ENCODE peak calls at places on chromosomes 5 and 9, in five cellular contexts. J is cardiac muscle cell, L is upper lobe of left lung, C is AG04450, E is PC-3. V is an unnamed sample.

GRCh38 chr9:131260751-131261452 is 15.4 kb downstream of the FAM78A start:
- DNase-seq in J (no peak), C (no peak), E (no peak), L (no peak), V (no peak)

GRCh38 chr9:79812507-79813261 is 240.9 kb downstream of the TLE4 start:
- DNase-seq in C (no peak), E (no peak), L (no peak), J (no peak), V (no peak)

GRCh38 chr5:5351288-5352089 is 71.0 kb upstream of the ICE1 start:
- DNase-seq in L (no peak), E (peak), C (no peak), J (peak), V (peak)

GRCh38 chr9:131096490-131097258 is at the start of gene AIF1L:
- DNase-seq in E (peak), C (no peak), L (peak), J (no peak), V (peak)

GRCh38 chr5:905139-905642 is 12.5 kb downstream of the TRIP13 start:
- DNase-seq in C (no peak), L (no peak), J (no peak), E (no peak), V (no peak)

GRCh38 chr5:65682148-65682547 is 39.8 kb downstream of the SGTB start:
- DNase-seq in E (no peak), J (no peak), L (no peak), C (no peak), V (no peak)

GRCh38 chr5:178382689-178383276 is 150.2 kb upstream of the PHYKPL start:
- DNase-seq in C (no peak), L (no peak), E (no peak), J (no peak), V (no peak)

GRCh38 chr5:173268750-173269580 is 34.0 kb upstream of the NKX2-5 start:
- DNase-seq in J (no peak), E (no peak), C (no peak), L (no peak), V (no peak)

GRCh38 chr5:13553896-13554295 is 390.6 kb downstream of the DNAH5 start:
- DNase-seq in E (peak), J (no peak), L (no peak), C (no peak), V (peak)

GRCh38 chr9:85741112-85741874 is 461 bp downstream of the AGTPBP1 start:
- DNase-seq in J (peak), L (peak), E (peak), C (no peak), V (peak)

GRCh38 chr5:96743065-96743768 is 64.5 kb downstream of the ERAP1 start:
- DNase-seq in E (peak), L (peak), C (no peak), J (peak), V (peak)

GRCh38 chr5:126414874-126415502 is 8.2 kb upstream of the GRAMD2B start:
- DNase-seq in E (peak), L (no peak), C (peak), J (peak), V (no peak)

GRCh38 chr5:179238628-179238970 is 106.7 kb downstream of the ADAMTS2 start:
- DNase-seq in J (no peak), L (peak), C (no peak), E (no peak), V (no peak)

GRCh38 chr5:53490747-53491146 is 10.3 kb downstream of the FST start:
- DNase-seq in L (no peak), J (peak), E (no peak), C (peak), V (peak)

GRCh38 chr5:34682926-34683623 is 26.9 kb downstream of the RAI14 start:
- DNase-seq in E (peak), C (no peak), L (no peak), J (no peak), V (no peak)

GRCh38 chr9:13810510-13810909 is 503.4 kb downstream of the NFIB start:
- DNase-seq in J (peak), E (no peak), C (no peak), L (no peak), V (no peak)

GRCh38 chr5:132767150-132767549 is 9.9 kb downstream of the SEPTIN8 start:
- DNase-seq in E (no peak), J (peak), C (no peak), L (no peak), V (no peak)

GRCh38 chr9:127295005-127295404 is 30.4 kb downstream of the GARNL3 start:
- DNase-seq in J (no peak), L (no peak), E (no peak), C (no peak), V (peak)

GRCh38 chr9:111728617-111729366 is 65.9 kb downstream of the SHOC1 start:
- DNase-seq in E (peak), J (peak), C (peak), L (no peak), V (peak)

GRCh38 chr9:85215936-85216335 is 525.8 kb downstream of the AGTPBP1 start:
- DNase-seq in E (no peak), J (no peak), C (no peak), L (no peak), V (no peak)

GRCh38 chr9:21837501-21837900 is 35.1 kb downstream of the MTAP start:
- DNase-seq in E (peak), J (no peak), C (no peak), L (no peak), V (no peak)

GRCh38 chr5:126139086-126139485 is 284.1 kb upstream of the GRAMD2B start:
- DNase-seq in E (peak), L (no peak), J (no peak), C (no peak), V (no peak)

GRCh38 chr9:95506692-95507455 is 9.9 kb downstream of the PTCH1 start:
- DNase-seq in E (peak), C (no peak), J (peak), L (peak), V (peak)

GRCh38 chr5:52134013-52134650 is 653.6 kb upstream of the ITGA1 start:
- DNase-seq in C (no peak), E (no peak), L (no peak), J (no peak), V (no peak)

GRCh38 chr9:12464910-12465512 is 228.2 kb upstream of the TYRP1 start:
- DNase-seq in E (peak), C (no peak), J (peak), L (no peak), V (peak)

GRCh38 chr9:90915693-90916092 is 114.1 kb downstream of the SYK start:
- DNase-seq in L (peak), J (peak), C (no peak), E (peak), V (peak)
- TF ChIP-seq CTCF in L (no peak), J (peak), C (peak), E (peak), V (no peak)

GRCh38 chr9:3777137-3777536 is 251.3 kb upstream of the RFX3 start:
- DNase-seq in L (no peak), C (no peak), E (peak), J (no peak), V (peak)
- H3K27ac ChIP-seq in L (no peak), C (no peak), E (no peak), J (no peak), V (no peak)

GRCh38 chr9:88235615-88236014 is 97.3 kb upstream of the SPATA31C2 start:
- DNase-seq in E (no peak), C (no peak), J (no peak), L (no peak), V (no peak)
- TF ChIP-seq CTCF in E (no peak), C (no peak), J (no peak), L (no peak), V (no peak)

DNA sequence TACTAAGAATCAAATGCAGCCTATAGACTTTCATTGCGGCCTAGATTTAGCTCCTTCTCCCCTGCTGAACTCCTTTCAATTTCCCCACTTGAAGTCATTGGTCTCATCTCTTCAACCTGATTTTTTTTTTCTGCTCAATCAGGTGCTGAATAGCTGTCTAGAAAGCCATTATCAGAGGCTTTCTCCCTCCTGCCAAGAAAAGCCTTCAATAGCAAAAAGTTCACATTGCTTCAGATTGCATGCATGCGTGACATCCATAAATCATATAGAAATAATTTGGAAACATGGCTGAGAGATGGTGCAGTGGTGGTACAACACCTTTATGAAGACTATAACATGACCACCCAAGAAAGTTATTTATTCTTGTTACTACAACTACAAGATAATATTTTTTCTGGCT is 316.1 kb downstream of the PLK2 start:
- DNase-seq in J (no peak), C (no peak), L (no peak), E (no peak), V (no peak)
- H3K27ac ChIP-seq in J (no peak), C (no peak), L (no peak), E (no peak), V (no peak)

GRCh38 chr5:140242099-140242498 is 60.8 kb downstream of the PFDN1 start:
- DNase-seq in E (no peak), L (no peak), J (no peak), C (no peak), V (no peak)
- TF ChIP-seq CTCF in E (peak), L (no peak), J (peak), C (no peak), V (no peak)

V was measured in RWPE1.